ENCODE peak calls at places on chromosome 18, in seven cellular contexts. One of them, this sample, is unnamed.

GRCh38 chr18:555705-556402 is 24.3 kb upstream of the CETN1 start:
- DNase-seq in progenitor cell of endocrine pancreas: no peak
- DNase-seq in foreskin fibroblast: peak; percentile 28
- DNase-seq in PC-9: no peak
- DNase-seq in foreskin keratinocyte: no peak
- DNase-seq in chondrocyte: no peak
- DNase-seq in Calu3: no peak
- DNase-seq in this sample: no peak

GRCh38 chr18:66695281-66695680 is 91.4 kb upstream of the CDH19 start:
- DNase-seq in progenitor cell of endocrine pancreas: no peak
- DNase-seq in foreskin fibroblast: no peak
- DNase-seq in PC-9: no peak
- DNase-seq in foreskin keratinocyte: no peak
- DNase-seq in chondrocyte: no peak
- DNase-seq in Calu3: no peak
- DNase-seq in this sample: no peak

GRCh38 chr18:80010551-80010906 is 22.2 kb upstream of the TXNL4A start:
- DNase-seq in progenitor cell of endocrine pancreas: no peak
- DNase-seq in foreskin fibroblast: no peak
- DNase-seq in PC-9: no peak
- DNase-seq in foreskin keratinocyte: no peak
- DNase-seq in chondrocyte: no peak
- DNase-seq in Calu3: no peak
- DNase-seq in this sample: no peak

GRCh38 chr18:12074734-12075133 is 18.9 kb upstream of the ANKRD62 start:
- DNase-seq in progenitor cell of endocrine pancreas: no peak
- DNase-seq in foreskin fibroblast: peak; percentile 27
- DNase-seq in PC-9: no peak
- DNase-seq in foreskin keratinocyte: no peak
- DNase-seq in chondrocyte: no peak
- DNase-seq in Calu3: no peak
- DNase-seq in this sample: no peak

GRCh38 chr18:79529991-79530390 is 134.3 kb downstream of the NFATC1 start:
- DNase-seq in progenitor cell of endocrine pancreas: no peak
- DNase-seq in foreskin fibroblast: no peak
- DNase-seq in PC-9: no peak
- DNase-seq in foreskin keratinocyte: no peak
- DNase-seq in chondrocyte: peak; percentile 68
- DNase-seq in Calu3: no peak
- DNase-seq in this sample: no peak

GRCh38 chr18:24006731-24007308 is 7.7 kb upstream of the TTC39C start:
- DNase-seq in progenitor cell of endocrine pancreas: no peak
- DNase-seq in foreskin fibroblast: no peak
- DNase-seq in PC-9: no peak
- DNase-seq in foreskin keratinocyte: peak; percentile 53
- DNase-seq in chondrocyte: no peak
- DNase-seq in Calu3: no peak
- DNase-seq in this sample: no peak

GRCh38 chr18:74616494-74616893 is 18.8 kb downstream of the ZNF407 start:
- DNase-seq in progenitor cell of endocrine pancreas: no peak
- DNase-seq in foreskin fibroblast: no peak
- DNase-seq in PC-9: no peak
- DNase-seq in foreskin keratinocyte: no peak
- DNase-seq in chondrocyte: no peak
- DNase-seq in Calu3: no peak
- DNase-seq in this sample: no peak

GRCh38 chr18:46096651-46097300 is 1.3 kb downstream of the ATP5F1A start:
- DNase-seq in progenitor cell of endocrine pancreas: no peak
- DNase-seq in foreskin fibroblast: peak; percentile 34
- DNase-seq in PC-9: no peak
- DNase-seq in foreskin keratinocyte: peak; percentile 3
- DNase-seq in chondrocyte: no peak
- DNase-seq in Calu3: no peak
- DNase-seq in this sample: no peak

GRCh38 chr18:54127759-54128378 is 96.6 kb downstream of the MBD2 start:
- DNase-seq in progenitor cell of endocrine pancreas: no peak
- DNase-seq in foreskin fibroblast: peak; percentile 78
- DNase-seq in PC-9: no peak
- DNase-seq in foreskin keratinocyte: no peak
- DNase-seq in chondrocyte: no peak
- DNase-seq in Calu3: peak; percentile 51
- DNase-seq in this sample: no peak

GRCh38 chr18:23627325-23627724 is 35.4 kb downstream of the ANKRD29 start:
- DNase-seq in progenitor cell of endocrine pancreas: no peak
- DNase-seq in foreskin fibroblast: peak; percentile 92
- DNase-seq in PC-9: peak; percentile 26
- DNase-seq in foreskin keratinocyte: peak; percentile 58
- DNase-seq in chondrocyte: no peak
- DNase-seq in Calu3: peak; percentile 44
- DNase-seq in this sample: no peak

GRCh38 chr18:7021994-7022840 is 95.4 kb downstream of the LAMA1 start:
- DNase-seq in progenitor cell of endocrine pancreas: no peak
- DNase-seq in foreskin fibroblast: peak; percentile 52
- DNase-seq in PC-9: peak; percentile 30
- DNase-seq in foreskin keratinocyte: peak; percentile 69
- DNase-seq in chondrocyte: no peak
- DNase-seq in Calu3: peak; percentile 71
- DNase-seq in this sample: no peak

GRCh38 chr18:35578481-35578880 is 3.1 kb upstream of the GALNT1 start:
- DNase-seq in progenitor cell of endocrine pancreas: no peak
- DNase-seq in foreskin fibroblast: no peak
- DNase-seq in PC-9: no peak
- DNase-seq in foreskin keratinocyte: no peak
- DNase-seq in chondrocyte: no peak
- DNase-seq in Calu3: no peak
- DNase-seq in this sample: no peak

GRCh38 chr18:59691046-59691395 is 6.2 kb downstream of the CCBE1 start:
- DNase-seq in progenitor cell of endocrine pancreas: no peak
- DNase-seq in foreskin fibroblast: peak; percentile 95
- DNase-seq in PC-9: no peak
- DNase-seq in foreskin keratinocyte: peak; percentile 82
- DNase-seq in chondrocyte: no peak
- DNase-seq in Calu3: peak; percentile 12
- DNase-seq in this sample: no peak

GRCh38 chr18:35811896-35812295 is 160.6 kb upstream of the RMP24 start:
- DNase-seq in progenitor cell of endocrine pancreas: no peak
- DNase-seq in foreskin fibroblast: no peak
- DNase-seq in PC-9: no peak
- DNase-seq in foreskin keratinocyte: peak; percentile 50
- DNase-seq in chondrocyte: no peak
- DNase-seq in Calu3: no peak
- DNase-seq in this sample: no peak

GRCh38 chr18:78999939-79000338 is 20.3 kb downstream of the SALL3 start:
- DNase-seq in progenitor cell of endocrine pancreas: no peak
- DNase-seq in foreskin fibroblast: no peak
- DNase-seq in PC-9: no peak
- DNase-seq in foreskin keratinocyte: no peak
- DNase-seq in chondrocyte: no peak
- DNase-seq in Calu3: peak; percentile 42
- DNase-seq in this sample: no peak

GRCh38 chr18:43563780-43564179 is 286.5 kb upstream of the SYT4 start:
- DNase-seq in progenitor cell of endocrine pancreas: no peak
- DNase-seq in foreskin fibroblast: peak; percentile 59
- DNase-seq in PC-9: peak; percentile 0
- DNase-seq in foreskin keratinocyte: peak; percentile 22
- DNase-seq in chondrocyte: no peak
- DNase-seq in Calu3: peak; percentile 51
- DNase-seq in this sample: no peak

GRCh38 chr18:5787936-5788335 is 107.4 kb downstream of the TMEM200C start:
- DNase-seq in progenitor cell of endocrine pancreas: no peak
- DNase-seq in foreskin fibroblast: no peak
- DNase-seq in PC-9: no peak
- DNase-seq in foreskin keratinocyte: no peak
- DNase-seq in chondrocyte: no peak
- DNase-seq in Calu3: no peak
- DNase-seq in this sample: no peak

GRCh38 chr18:75408554-75409506 is 18.7 kb downstream of the SMIM21 start:
- DNase-seq in progenitor cell of endocrine pancreas: no peak
- DNase-seq in foreskin fibroblast: peak; percentile 98
- DNase-seq in PC-9: no peak
- DNase-seq in foreskin keratinocyte: peak; percentile 100
- DNase-seq in chondrocyte: no peak
- DNase-seq in Calu3: peak; percentile 4
- DNase-seq in this sample: no peak

GRCh38 chr18:68916734-68917133 is 118.9 kb downstream of the CCDC102B start:
- DNase-seq in progenitor cell of endocrine pancreas: no peak
- DNase-seq in foreskin fibroblast: peak; percentile 29
- DNase-seq in PC-9: no peak
- DNase-seq in foreskin keratinocyte: peak; percentile 75
- DNase-seq in chondrocyte: no peak
- DNase-seq in Calu3: peak; percentile 11
- DNase-seq in this sample: no peak

GRCh38 chr18:74806700-74807416 is 209.2 kb downstream of the ZNF407 start:
- DNase-seq in progenitor cell of endocrine pancreas: no peak
- DNase-seq in foreskin fibroblast: peak; percentile 86
- DNase-seq in PC-9: peak; percentile 16
- DNase-seq in foreskin keratinocyte: peak; percentile 93
- DNase-seq in chondrocyte: no peak
- DNase-seq in Calu3: peak; percentile 14
- DNase-seq in this sample: no peak

GRCh38 chr18:69002233-69002632 is 204.4 kb downstream of the CCDC102B start:
- DNase-seq in progenitor cell of endocrine pancreas: no peak
- DNase-seq in foreskin fibroblast: no peak
- DNase-seq in PC-9: no peak
- DNase-seq in foreskin keratinocyte: no peak
- DNase-seq in chondrocyte: no peak
- DNase-seq in Calu3: no peak
- DNase-seq in this sample: no peak

GRCh38 chr18:73784853-73785252 is 362.8 kb downstream of the FBXO15 start:
- DNase-seq in progenitor cell of endocrine pancreas: no peak
- DNase-seq in foreskin fibroblast: no peak
- DNase-seq in PC-9: no peak
- DNase-seq in foreskin keratinocyte: no peak
- DNase-seq in chondrocyte: no peak
- DNase-seq in Calu3: no peak
- DNase-seq in this sample: no peak

GRCh38 chr18:4961121-4961909 is 235.7 kb downstream of the AKAIN1 start:
- DNase-seq in progenitor cell of endocrine pancreas: no peak
- DNase-seq in foreskin fibroblast: no peak
- DNase-seq in PC-9: no peak
- DNase-seq in foreskin keratinocyte: no peak
- DNase-seq in chondrocyte: no peak
- DNase-seq in Calu3: no peak
- DNase-seq in this sample: no peak

GRCh38 chr18:37577051-37577611 is 11.5 kb upstream of the CELF4 start:
- DNase-seq in progenitor cell of endocrine pancreas: no peak
- DNase-seq in foreskin fibroblast: no peak
- DNase-seq in PC-9: no peak
- DNase-seq in foreskin keratinocyte: no peak
- DNase-seq in chondrocyte: no peak
- DNase-seq in Calu3: no peak
- DNase-seq in this sample: peak; percentile 46
- TF ChIP-seq CTCF in progenitor cell of endocrine pancreas: no peak
- TF ChIP-seq CTCF in foreskin fibroblast: no peak
- TF ChIP-seq CTCF in PC-9: no peak
- TF ChIP-seq CTCF in foreskin keratinocyte: no peak
- TF ChIP-seq CTCF in chondrocyte: no peak
- TF ChIP-seq CTCF in Calu3: no peak
- TF ChIP-seq CTCF in this sample: no peak

DNA sequence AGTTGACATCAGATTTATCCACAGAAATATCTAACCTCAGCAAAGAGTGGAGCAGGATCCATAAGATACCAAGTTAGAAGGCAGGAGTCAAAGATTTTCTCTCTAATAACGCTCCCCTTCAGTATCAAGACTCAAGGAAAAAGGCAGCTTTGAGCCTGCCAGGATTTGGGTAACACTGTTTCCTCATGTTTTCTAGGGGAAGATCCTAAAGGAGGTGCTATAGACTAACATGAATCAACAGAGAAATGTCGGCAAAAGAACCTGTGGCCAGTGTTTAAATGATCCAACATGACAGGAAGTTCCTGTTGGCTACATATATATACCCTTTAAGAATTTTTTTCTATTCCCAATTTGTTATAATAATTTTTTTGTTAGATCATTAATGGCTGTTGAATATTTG is 402.3 kb downstream of the TGIF1 start:
- DNase-seq in progenitor cell of endocrine pancreas: no peak
- DNase-seq in foreskin fibroblast: no peak
- DNase-seq in PC-9: no peak
- DNase-seq in foreskin keratinocyte: no peak
- DNase-seq in chondrocyte: no peak
- DNase-seq in Calu3: no peak
- DNase-seq in this sample: no peak
- TF ChIP-seq CTCF in progenitor cell of endocrine pancreas: no peak
- TF ChIP-seq CTCF in foreskin fibroblast: no peak
- TF ChIP-seq CTCF in PC-9: no peak
- TF ChIP-seq CTCF in foreskin keratinocyte: peak; percentile 46
- TF ChIP-seq CTCF in chondrocyte: no peak
- TF ChIP-seq CTCF in Calu3: no peak
- TF ChIP-seq CTCF in this sample: no peak

DNA sequence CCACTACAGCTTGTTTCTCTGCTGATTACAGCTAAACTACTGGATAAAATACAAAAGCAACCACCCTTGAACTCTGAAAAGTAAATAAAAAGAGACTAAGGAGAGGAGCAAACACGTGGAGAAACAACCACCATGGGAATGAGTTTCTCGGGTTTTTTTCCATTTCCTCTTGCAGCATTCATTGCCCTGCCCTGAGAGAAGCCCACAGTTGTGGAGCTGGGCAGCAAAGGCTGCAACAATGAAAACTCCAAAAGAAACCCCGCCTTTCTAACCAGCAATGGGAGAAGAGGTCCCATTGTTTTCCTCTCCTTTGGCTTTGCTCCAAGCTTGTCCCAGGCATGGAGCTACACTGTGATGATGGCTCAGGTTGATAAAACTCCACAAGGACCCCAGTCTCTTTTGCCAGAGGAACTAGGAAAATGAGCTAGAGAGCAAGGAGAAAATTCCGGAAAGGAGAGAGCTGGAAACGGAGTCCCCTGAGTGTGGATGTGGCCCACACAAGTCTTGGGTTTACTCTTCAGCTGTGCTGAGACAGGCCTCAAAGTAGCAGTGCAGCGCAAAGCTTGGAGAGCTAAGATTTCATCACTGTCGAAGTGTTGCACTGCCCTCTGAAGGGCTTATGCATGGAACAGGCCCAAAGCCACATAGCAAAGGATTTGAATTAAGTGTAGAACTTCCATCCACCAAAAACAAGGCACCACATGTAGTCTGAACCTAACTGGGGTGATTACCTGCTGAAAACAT is 20.9 kb downstream of the NAPG start:
- DNase-seq in progenitor cell of endocrine pancreas: no peak
- DNase-seq in foreskin fibroblast: no peak
- DNase-seq in PC-9: no peak
- DNase-seq in foreskin keratinocyte: no peak
- DNase-seq in chondrocyte: no peak
- DNase-seq in Calu3: no peak
- DNase-seq in this sample: no peak
- TF ChIP-seq CTCF in progenitor cell of endocrine pancreas: no peak
- TF ChIP-seq CTCF in foreskin fibroblast: no peak
- TF ChIP-seq CTCF in PC-9: no peak
- TF ChIP-seq CTCF in foreskin keratinocyte: no peak
- TF ChIP-seq CTCF in chondrocyte: no peak
- TF ChIP-seq CTCF in Calu3: no peak
- TF ChIP-seq CTCF in this sample: no peak

DNA sequence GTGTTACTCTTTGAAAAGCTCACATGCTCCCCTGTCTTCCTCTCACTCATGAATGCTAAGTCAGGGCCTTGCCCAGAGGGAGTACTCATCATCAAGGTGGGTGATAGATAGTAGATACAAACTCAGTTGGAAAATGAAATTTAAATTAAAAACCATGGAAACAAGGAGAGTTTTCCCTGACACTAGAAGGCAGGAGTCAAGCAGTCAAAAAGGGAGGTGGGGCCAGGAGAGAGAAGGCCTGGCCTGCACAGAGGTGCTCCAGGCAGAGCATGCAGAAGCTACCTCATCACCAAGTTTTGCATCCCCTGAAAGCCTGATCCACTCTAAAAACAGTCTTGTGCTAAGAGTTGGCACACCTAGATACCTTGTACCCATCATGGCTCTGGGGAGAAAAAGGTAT is 143.7 kb downstream of the MYO5B start:
- DNase-seq in progenitor cell of endocrine pancreas: no peak
- DNase-seq in foreskin fibroblast: peak; percentile 47
- DNase-seq in PC-9: peak; percentile 10
- DNase-seq in foreskin keratinocyte: peak; percentile 15
- DNase-seq in chondrocyte: no peak
- DNase-seq in Calu3: peak; percentile 50
- DNase-seq in this sample: no peak
- TF ChIP-seq CTCF in progenitor cell of endocrine pancreas: peak; percentile 46
- TF ChIP-seq CTCF in foreskin fibroblast: no peak
- TF ChIP-seq CTCF in PC-9: peak; percentile 64
- TF ChIP-seq CTCF in foreskin keratinocyte: peak; percentile 68
- TF ChIP-seq CTCF in chondrocyte: peak; percentile 39
- TF ChIP-seq CTCF in Calu3: peak; percentile 39
- TF ChIP-seq CTCF in this sample: no peak

This sample was measured in coronary artery.